ENCODE peak calls at places on chromosomes 12 and 14, in six cellular contexts. E, H, D, W, V and T are unnamed samples.

GRCh38 chr12:49539406-49540228 is 787 bp downstream of the KCNH3 start:
- DNase-seq in H (peak), E (no peak), W (no peak), D (no peak), V (no peak), T (no peak)

GRCh38 chr14:96096639-96097610 is 57.8 kb downstream of the C14orf132 start:
- DNase-seq in E (no peak), H (no peak), D (no peak), W (no peak), V (no peak), T (no peak)

GRCh38 chr14:86779416-86779815 is 1213.6 kb downstream of the GALC start:
- DNase-seq in E (no peak), H (no peak), D (peak), V (no peak), W (peak), T (no peak)

GRCh38 chr14:96138241-96138640 is 66.4 kb upstream of the BDKRB2 start:
- DNase-seq in V (no peak), H (no peak), W (peak), E (no peak), D (no peak), T (no peak)

GRCh38 chr12:6966351-6966750 is 4.1 kb downstream of the PHB2 start:
- DNase-seq in D (no peak), W (no peak), E (no peak), V (no peak), H (no peak), T (no peak)

GRCh38 chr12:108131657-108132126 is 2.6 kb downstream of the WSCD2 start:
- DNase-seq in W (no peak), D (no peak), E (no peak), V (no peak), H (no peak), T (no peak)

GRCh38 chr14:97719931-97720330 is 922.7 kb downstream of the VRK1 start:
- DNase-seq in W (no peak), H (no peak), E (peak), V (no peak), D (no peak), T (no peak)

GRCh38 chr12:116287850-116288301 is 10.4 kb upstream of the MED13L start:
- DNase-seq in D (no peak), H (no peak), V (peak), W (no peak), E (no peak), T (no peak)

GRCh38 chr12:26193539-26193938 is 1.8 kb upstream of the SSPN start:
- DNase-seq in D (no peak), V (no peak), H (no peak), E (no peak), W (no peak), T (no peak)

GRCh38 chr14:52950410-52950897 is 396 bp downstream of the FERMT2 start:
- DNase-seq in E (peak), H (peak), W (peak), V (peak), D (peak), T (peak)

GRCh38 chr12:115979851-115980250 is 297.6 kb downstream of the MED13L start:
- DNase-seq in H (no peak), V (no peak), W (no peak), D (no peak), E (no peak), T (no peak)

GRCh38 chr12:18919826-18920511 is 182.1 kb downstream of the CAPZA3 start:
- DNase-seq in D (no peak), V (no peak), H (no peak), W (no peak), E (no peak), T (no peak)

GRCh38 chr12:52270541-52271070 is 3.8 kb upstream of the KRT86 start:
- DNase-seq in V (no peak), H (no peak), E (no peak), W (no peak), D (no peak), T (no peak)

GRCh38 chr12:113929312-113929989 is 36.7 kb downstream of the RBM19 start:
- DNase-seq in H (no peak), E (no peak), V (no peak), D (no peak), W (no peak), T (no peak)

GRCh38 chr12:32270818-32271710 is 128.3 kb upstream of the FGD4 start:
- DNase-seq in V (peak), D (no peak), E (no peak), W (peak), H (no peak), T (peak)

GRCh38 chr12:55933799-55934174 is 2.8 kb downstream of the DGKA start:
- DNase-seq in W (no peak), H (no peak), D (no peak), E (no peak), V (no peak), T (no peak)

GRCh38 chr14:75306917-75307699 is 28.5 kb downstream of the FOS start:
- DNase-seq in W (peak), H (no peak), E (no peak), D (no peak), V (peak), T (no peak)

GRCh38 chr12:30457621-30458289 is 237.9 kb downstream of the IPO8 start:
- DNase-seq in V (peak), D (peak), W (peak), H (no peak), E (no peak), T (no peak)

GRCh38 chr12:109934026-109934425 is 34.0 kb downstream of the TCHP start:
- DNase-seq in E (no peak), V (peak), W (peak), H (no peak), D (no peak), T (no peak)

GRCh38 chr12:129659927-129660326 is 243.9 kb downstream of the TMEM132D start:
- DNase-seq in W (no peak), V (no peak), D (peak), H (no peak), E (no peak), T (no peak)

GRCh38 chr12:7091660-7092228 is 501 bp downstream of the C1R start:
- DNase-seq in D (no peak), E (no peak), V (no peak), W (no peak), H (no peak), T (no peak)

GRCh38 chr14:32083789-32084188 is 6.7 kb downstream of the ARHGAP5 start:
- DNase-seq in E (no peak), W (no peak), D (no peak), V (peak), H (no peak), T (no peak)

GRCh38 chr14:50719911-50720759 is 52.0 kb upstream of the SAV1 start:
- DNase-seq in E (no peak), V (no peak), W (peak), H (no peak), D (peak), T (no peak)

GRCh38 chr14:38743941-38744611 is 359.0 kb downstream of the SEC23A start:
- DNase-seq in V (no peak), W (no peak), D (no peak), H (no peak), E (no peak), T (no peak)

GRCh38 chr12:29970501-29970900 is 186.8 kb upstream of the TMTC1 start:
- DNase-seq in W (no peak), H (no peak), V (no peak), D (no peak), E (no peak), T (no peak)

GRCh38 chr14:68539311-68539737 is 253.5 kb downstream of the ZFP36L1 start:
- DNase-seq in W (no peak), V (no peak), D (no peak), H (no peak), E (no peak), T (no peak)

GRCh38 chr12:11879306-11879705 is 191.4 kb upstream of the BCL2L14 start:
- DNase-seq in W (peak), H (no peak), V (no peak), E (no peak), D (no peak), T (no peak)

GRCh38 chr14:69152181-69152943 is 557 bp downstream of the DCAF5 start:
- DNase-seq in E (peak), H (no peak), W (no peak), D (peak), V (peak), T (no peak)

GRCh38 chr12:57092876-57093411 is 4.0 kb downstream of the NAB2 start:
- DNase-seq in W (no peak), D (no peak), V (no peak), E (no peak), H (peak), T (no peak)

GRCh38 chr12:124720687-124721500 is 142.8 kb downstream of the SCARB1 start:
- DNase-seq in D (peak), W (peak), E (no peak), V (peak), H (peak), T (no peak)

GRCh38 chr12:124718052-124718451 is 145.6 kb downstream of the SCARB1 start:
- DNase-seq in H (no peak), W (no peak), E (no peak), V (no peak), D (no peak), T (no peak)

GRCh38 chr12:124716208-124717141 is 147.2 kb downstream of the SCARB1 start:
- DNase-seq in W (no peak), E (no peak), D (no peak), V (no peak), H (peak), T (no peak)

GRCh38 chr12:124720019-124720686 is 143.5 kb downstream of the SCARB1 start:
- DNase-seq in H (no peak), E (no peak), V (peak), W (peak), D (peak), T (no peak)

GRCh38 chr12:124718458-124718857 is 145.2 kb downstream of the SCARB1 start:
- DNase-seq in H (no peak), V (no peak), E (no peak), D (no peak), W (no peak), T (no peak)
- H3K27ac ChIP-seq in H (no peak), V (no peak), E (no peak), D (no peak), W (no peak), T (no peak)

DNA sequence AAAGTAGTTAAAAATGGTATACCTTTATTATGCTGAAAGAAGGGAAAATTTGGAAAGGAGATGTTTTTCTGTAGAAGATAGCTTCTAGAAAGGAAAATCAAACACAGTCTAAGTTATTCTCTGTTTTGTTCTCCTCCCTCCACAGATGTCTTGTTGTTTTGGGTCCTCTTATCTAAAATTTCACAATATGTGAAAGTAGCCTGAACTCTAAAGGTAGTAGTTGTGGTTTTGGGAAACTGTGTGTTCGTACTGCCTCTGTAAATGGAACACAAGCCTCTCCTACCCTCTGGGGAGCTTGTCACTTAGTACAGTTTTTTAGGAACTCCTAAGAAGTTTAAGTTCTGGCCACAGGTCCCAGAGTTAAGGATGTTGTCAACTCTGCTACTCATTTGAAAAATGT is 112.6 kb downstream of the CRADD start:
- DNase-seq in D (no peak), V (no peak), E (no peak), W (no peak), H (no peak), T (no peak)
- H3K27ac ChIP-seq in D (no peak), V (peak), E (no peak), W (peak), H (no peak), T (no peak)

GRCh38 chr12:47822863-47823262 is 3.2 kb upstream of the HDAC7 start:
- DNase-seq in E (no peak), H (no peak), V (no peak), D (no peak), W (no peak), T (no peak)
- H3K27ac ChIP-seq in E (peak), H (peak), V (peak), D (peak), W (no peak), T (no peak)

GRCh38 chr14:21133896-21134295 is 22.0 kb downstream of the OR5AU1 start:
- DNase-seq in H (no peak), W (no peak), E (no peak), V (no peak), D (no peak), T (no peak)

GRCh38 chr14:21136024-21136423 is 19.8 kb downstream of the OR5AU1 start:
- DNase-seq in V (peak), D (peak), H (no peak), E (no peak), W (peak), T (no peak)
- H3K27ac ChIP-seq in V (no peak), D (no peak), H (no peak), E (no peak), W (no peak), T (no peak)

DNA sequence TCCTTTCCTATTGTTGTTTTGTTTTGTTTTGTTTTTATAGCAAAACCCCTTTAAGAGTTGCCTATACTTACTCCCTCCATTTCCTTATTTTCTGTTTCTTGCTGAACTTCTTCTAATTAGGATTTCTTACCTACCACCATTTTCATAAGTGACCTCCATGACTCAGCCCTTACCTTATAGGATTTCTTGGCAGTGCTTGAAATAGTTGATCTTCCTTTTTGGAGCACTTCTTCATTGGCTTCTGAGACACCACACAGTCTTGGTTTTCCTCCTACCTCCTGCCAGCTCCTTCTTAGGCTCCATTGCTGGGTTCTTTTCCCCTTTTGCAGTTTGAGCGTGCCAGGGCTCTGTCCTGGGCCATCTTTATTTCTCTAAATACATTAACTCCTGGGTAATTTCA is 23.4 kb upstream of the EID3 start:
- DNase-seq in D (no peak), E (no peak), H (no peak), W (no peak), V (no peak), T (no peak)
- H3K27ac ChIP-seq in D (no peak), E (no peak), H (no peak), W (peak), V (peak), T (no peak)

DNA sequence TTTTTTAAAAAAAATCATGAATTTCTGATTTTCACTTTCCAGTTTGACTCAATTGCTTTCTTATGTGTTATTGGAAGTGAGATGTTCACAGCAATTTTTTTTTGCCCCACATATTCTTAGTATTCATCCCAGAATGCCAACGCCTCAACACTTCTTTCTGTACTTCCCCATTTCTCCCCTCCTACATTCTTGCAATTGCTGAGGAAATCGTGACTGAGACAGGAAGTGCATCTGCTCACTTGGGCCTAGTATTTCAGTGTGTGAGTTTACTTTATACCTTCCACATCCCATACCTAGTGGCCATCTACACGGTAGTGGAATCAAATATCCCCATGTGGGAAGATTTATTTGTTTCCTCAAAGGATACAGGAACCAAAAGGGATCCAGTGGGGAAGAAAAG is 115.8 kb upstream of the FLRT2 start:
- DNase-seq in V (no peak), D (no peak), E (no peak), W (no peak), H (no peak), T (no peak)
- H3K27ac ChIP-seq in V (no peak), D (no peak), E (no peak), W (no peak), H (no peak), T (no peak)

GRCh38 chr14:59317346-59317745 is 128.9 kb downstream of the DAAM1 start:
- DNase-seq in E (no peak), D (no peak), W (no peak), V (no peak), H (no peak), T (no peak)
- H3K27ac ChIP-seq in E (no peak), D (no peak), W (no peak), V (no peak), H (no peak), T (no peak)

GRCh38 chr14:105015242-105015641 is 5.6 kb downstream of the CDCA4 start:
- DNase-seq in D (no peak), E (no peak), H (no peak), W (no peak), V (no peak), T (no peak)
- H3K27ac ChIP-seq in D (peak), E (peak), H (no peak), W (no peak), V (no peak), T (no peak)

GRCh38 chr14:23884541-23884904 is 69.0 kb upstream of the DHRS4 start:
- DNase-seq in E (no peak), W (no peak), V (no peak), D (no peak), H (no peak), T (no peak)

GRCh38 chr14:23881292-23881691 is 72.3 kb upstream of the DHRS4 start:
- DNase-seq in H (no peak), E (no peak), D (no peak), W (no peak), V (no peak), T (no peak)

GRCh38 chr14:23883684-23884540 is 69.7 kb upstream of the DHRS4 start:
- DNase-seq in E (no peak), H (peak), D (no peak), W (no peak), V (no peak), T (no peak)

GRCh38 chr14:23887536-23887935 is 66.0 kb upstream of the DHRS4 start:
- DNase-seq in W (no peak), D (no peak), H (no peak), V (no peak), E (no peak), T (no peak)

GRCh38 chr14:23882884-23883283 is 70.7 kb upstream of the DHRS4 start:
- DNase-seq in D (no peak), V (no peak), H (no peak), W (no peak), E (no peak), T (no peak)
- H3K27ac ChIP-seq in D (no peak), V (no peak), H (no peak), W (no peak), E (no peak), T (no peak)

GRCh38 chr12:124639407-124639806 is 72.0 kb upstream of the NCOR2 start:
- DNase-seq in H (no peak), V (no peak), W (no peak), D (no peak), E (no peak), T (no peak)

GRCh38 chr12:124641591-124641990 is 74.2 kb upstream of the NCOR2 start:
- DNase-seq in D (no peak), H (no peak), E (no peak), V (no peak), W (no peak), T (no peak)

GRCh38 chr12:124642105-124642504 is 74.7 kb upstream of the NCOR2 start:
- DNase-seq in W (no peak), H (no peak), D (no peak), E (no peak), V (no peak), T (no peak)

GRCh38 chr12:124637586-124637985 is 70.2 kb upstream of the NCOR2 start:
- DNase-seq in V (no peak), W (no peak), D (peak), H (peak), E (no peak), T (no peak)

DNA sequence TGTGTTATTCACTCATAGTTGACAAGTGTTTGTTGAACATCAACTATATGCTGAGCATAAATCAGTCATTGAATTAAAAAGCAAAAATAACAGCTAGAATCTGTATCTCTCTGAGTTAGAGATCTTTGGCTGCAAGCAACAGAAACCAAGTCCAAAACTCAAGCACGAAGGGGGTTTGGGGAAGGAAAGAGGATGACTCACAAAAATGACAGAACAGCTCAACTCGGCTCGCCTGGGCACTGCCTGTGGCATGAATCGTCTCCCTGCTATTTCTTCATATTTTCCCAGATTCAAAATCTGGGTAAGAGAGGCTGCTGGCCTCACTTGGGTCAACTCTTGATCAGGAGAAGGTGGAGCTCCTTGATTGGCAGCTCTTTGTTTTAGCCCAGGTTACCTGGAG is 72.7 kb upstream of the NCOR2 start:
- DNase-seq in H (no peak), E (no peak), W (peak), V (peak), D (peak), T (no peak)
- H3K27ac ChIP-seq in H (no peak), E (no peak), W (no peak), V (no peak), D (peak), T (no peak)